ENCODE peak calls at places on chromosomes 12 and 14, in four cellular contexts. V, B, G and Q are unnamed samples.
A peak's percentile ranks its signal among the peaks of the same experiment; 100 is the strongest.

GRCh38 chr14:56195219-56195618 is 77.0 kb downstream of the PELI2 start:
- DNase-seq in V (no peak), G (no peak), B (no peak), Q (no peak)

GRCh38 chr12:111196532-111196931 is 172.4 kb downstream of the PHETA1 start:
- DNase-seq in V (no peak), B (no peak), G (no peak), Q (no peak)

GRCh38 chr14:80344208-80344607 is 132.9 kb upstream of the DIO2 start:
- DNase-seq in V (no peak), G (no peak), B (no peak), Q (no peak)

GRCh38 chr14:76673261-76673660 is 88.0 kb upstream of the VASH1 start:
- DNase-seq in V (no peak), B (no peak), G (no peak), Q (no peak)

GRCh38 chr12:117476341-117476740 is 114.9 kb upstream of the NOS1 start:
- DNase-seq in G (no peak), V (no peak), B (no peak), Q (no peak)

GRCh38 chr12:123075591-123076171 is 75.2 kb downstream of the PITPNM2 start:
- DNase-seq in B (peak; percentile 78), G (no peak), V (peak; percentile 51), Q (no peak)

GRCh38 chr14:82806016-82806415 is 1272.4 kb upstream of the SEL1L start:
- DNase-seq in B (no peak), V (no peak), G (no peak), Q (no peak)

GRCh38 chr12:108394196-108394595 is 55.1 kb upstream of the CMKLR1 start:
- DNase-seq in V (no peak), B (no peak), G (no peak), Q (no peak)

GRCh38 chr14:20690848-20691640 is 2.5 kb downstream of the ANG start:
- DNase-seq in G (peak; percentile 60), V (peak; percentile 58), B (peak; percentile 84), Q (peak; percentile 60)

GRCh38 chr12:62933220-62933870 is 1.6 kb downstream of the PPM1H start:
- DNase-seq in V (peak; percentile 64), B (peak; percentile 52), G (no peak), Q (no peak)

GRCh38 chr12:22935090-22935489 is 310.1 kb downstream of the ETNK1 start:
- DNase-seq in G (no peak), B (no peak), V (no peak), Q (no peak)

GRCh38 chr12:28563926-28564325 is 373.7 kb downstream of the CCDC91 start:
- DNase-seq in G (no peak), B (no peak), V (no peak), Q (no peak)

GRCh38 chr14:92513204-92513965 is at the start of gene RIN3:
- DNase-seq in B (peak; percentile 38), V (no peak), G (no peak), Q (no peak)

GRCh38 chr12:107457536-107457935 is 228.1 kb upstream of the PWP1 start:
- DNase-seq in G (no peak), B (no peak), V (no peak), Q (no peak)

GRCh38 chr12:6765048-6765633 is 1.0 kb upstream of the PTMS start:
- DNase-seq in G (no peak), V (peak; percentile 70), B (no peak), Q (no peak)

GRCh38 chr12:96401061-96401871 is 1.0 kb upstream of the CDK17 start:
- DNase-seq in B (peak; percentile 45), V (peak; percentile 75), G (peak; percentile 51), Q (no peak)

GRCh38 chr12:132444957-132445883 is 44.7 kb upstream of the FBRSL1 start:
- DNase-seq in V (no peak), B (no peak), G (no peak), Q (no peak)

GRCh38 chr14:22226381-22226780 is 362.6 kb downstream of the DAD1 start:
- DNase-seq in B (no peak), V (peak; percentile 3), G (no peak), Q (no peak)

GRCh38 chr14:25006031-25006430 is 43.9 kb downstream of the STXBP6 start:
- DNase-seq in V (no peak), G (no peak), B (no peak), Q (no peak)

GRCh38 chr14:25003537-25003936 is 46.4 kb downstream of the STXBP6 start:
- DNase-seq in B (no peak), G (no peak), V (no peak), Q (no peak)

GRCh38 chr14:25006961-25007795 is 42.8 kb downstream of the STXBP6 start:
- DNase-seq in G (no peak), V (no peak), B (peak; percentile 70), Q (no peak)

GRCh38 chr14:25001096-25001982 is 48.6 kb downstream of the STXBP6 start:
- DNase-seq in B (no peak), G (no peak), V (no peak), Q (no peak)

DNA sequence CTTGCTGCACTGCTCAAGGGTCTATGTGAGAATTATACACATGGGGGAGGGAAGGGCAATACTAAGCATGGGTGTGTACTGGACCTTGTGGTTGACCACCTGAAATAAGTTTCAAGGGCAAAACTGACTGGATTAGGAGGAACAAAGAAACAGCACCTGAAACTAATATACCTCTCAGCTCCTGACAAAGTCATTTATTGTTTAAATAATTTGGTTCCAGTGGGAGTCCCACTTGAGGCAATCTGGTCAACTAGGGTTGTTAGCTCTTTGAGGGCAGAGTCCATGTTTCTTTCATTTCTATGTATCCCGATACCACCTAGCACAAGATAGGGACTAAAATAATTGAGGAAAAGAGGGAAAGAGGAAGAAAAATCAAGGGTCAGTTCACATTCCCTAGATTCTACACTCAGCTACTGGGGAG is 45.5 kb downstream of the STXBP6 start:
- DNase-seq in V (no peak), G (no peak), B (peak; percentile 65), Q (no peak)
- TF ChIP-seq TCF7L2 in V (no peak), G (no peak), B (no peak), Q (no peak)

GRCh38 chr14:104827173-104828055 is 26.5 kb downstream of the ZBTB42 start:
- DNase-seq in B (peak; percentile 76), G (peak; percentile 48), V (peak; percentile 78), Q (no peak)
- TF ChIP-seq TCF7L2 in B (no peak), G (no peak), V (no peak), Q (no peak)

GRCh38 chr14:81400852-81401251 is 728 bp upstream of the STON2 start:
- DNase-seq in V (no peak), G (peak; percentile 54), B (no peak), Q (no peak)

GRCh38 chr14:81398196-81398891 is 1.8 kb downstream of the STON2 start:
- DNase-seq in G (no peak), V (no peak), B (no peak), Q (no peak)

GRCh38 chr14:81402123-81402495 is 2.0 kb upstream of the STON2 start:
- DNase-seq in G (no peak), V (peak; percentile 74), B (no peak), Q (no peak)

GRCh38 chr14:81400202-81400678 is at the start of gene STON2:
- DNase-seq in G (peak; percentile 54), B (no peak), V (peak; percentile 75), Q (no peak)

GRCh38 chr14:81401420-81402122 is 1.4 kb upstream of the STON2 start:
- DNase-seq in B (no peak), G (peak; percentile 47), V (no peak), Q (no peak)
- TF ChIP-seq TCF7L2 in B (no peak), G (no peak), V (no peak), Q (no peak)

GRCh38 chr12:31471823-31472222 is 119.1 kb downstream of the DENND5B start:
- DNase-seq in V (no peak), B (no peak), G (no peak), Q (no peak)
- TF ChIP-seq TCF7L2 in V (no peak), B (no peak), G (no peak), Q (peak; percentile 78)

GRCh38 chr14:71355324-71356201 is 448.3 kb downstream of the PCNX1 start:
- DNase-seq in V (peak; percentile 74), G (no peak), B (no peak), Q (no peak)
- TF ChIP-seq TCF7L2 in V (no peak), G (no peak), B (no peak), Q (no peak)

GRCh38 chr12:4446335-4446734 is 720 bp upstream of the FGF6 start:
- DNase-seq in G (no peak), V (no peak), B (no peak), Q (no peak)

GRCh38 chr12:4444031-4444430 is 1.6 kb downstream of the FGF6 start:
- DNase-seq in B (no peak), V (no peak), G (no peak), Q (no peak)

GRCh38 chr12:4447151-4447550 is 1.5 kb upstream of the FGF6 start:
- DNase-seq in B (no peak), G (no peak), V (no peak), Q (no peak)

GRCh38 chr12:4443616-4444015 is 2.0 kb downstream of the FGF6 start:
- DNase-seq in V (no peak), B (no peak), G (no peak), Q (no peak)

DNA sequence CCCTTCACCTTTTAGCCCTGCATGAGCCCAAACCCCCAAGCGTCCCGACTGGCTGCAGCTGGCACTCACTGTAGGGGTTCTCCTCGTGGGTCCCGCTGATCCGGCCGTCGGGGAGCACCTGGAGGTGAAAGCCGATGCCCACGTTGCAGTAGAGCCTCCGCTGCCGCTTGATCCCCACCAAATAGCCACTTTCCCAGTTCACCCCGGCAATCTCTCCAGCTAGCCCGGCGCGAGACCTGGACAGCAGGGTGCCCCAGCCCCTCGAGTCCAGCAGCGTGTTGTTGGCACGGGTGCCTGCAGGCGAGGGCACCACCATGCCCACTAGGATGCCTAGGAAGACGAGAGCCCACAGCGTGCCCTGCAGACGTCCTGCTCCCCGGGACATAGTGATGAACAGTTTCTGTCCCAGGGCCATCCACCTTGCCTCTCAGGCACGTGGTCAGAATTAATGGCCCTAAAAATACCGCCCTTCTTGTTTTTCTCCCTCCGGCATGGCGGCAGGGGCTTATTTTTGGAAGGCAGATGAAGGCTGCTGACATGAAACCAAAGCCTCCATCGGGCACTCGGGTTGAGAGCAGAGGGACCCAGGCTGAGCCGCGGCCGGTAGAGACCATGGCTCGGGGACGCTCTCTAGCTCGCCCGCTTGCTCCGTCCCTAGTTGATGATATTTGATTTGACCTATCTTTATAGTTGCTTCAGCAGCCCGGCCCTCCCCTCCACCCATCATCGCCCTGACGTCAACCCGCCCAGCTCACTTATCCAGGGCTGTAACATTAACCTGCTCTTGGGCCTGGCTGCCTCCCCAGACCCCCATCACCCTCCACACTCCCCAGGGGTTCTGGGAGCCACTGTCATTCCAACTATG is at the start of gene FGF6:
- DNase-seq in B (no peak), V (no peak), G (no peak), Q (no peak)
- TF ChIP-seq TCF7L2 in B (no peak), V (no peak), G (no peak), Q (no peak)